ENCODE peak calls at places on chromosomes 4 and X, in six cellular contexts. One of them, this sample, is unnamed.

GRCh38 chr4:168598191-168598590 is 101.3 kb downstream of the PALLD start:
- DNase-seq in SK-N-SH: no peak
- DNase-seq in GM23248: peak
- DNase-seq in OCI-LY7: no peak
- DNase-seq in PC-3: no peak
- DNase-seq in GM23338: no peak
- DNase-seq in this sample: no peak

GRCh38 chr4:95212692-95213091 is 336.1 kb downstream of the UNC5C start:
- DNase-seq in GM23248: no peak
- DNase-seq in GM23338: no peak
- DNase-seq in PC-3: no peak
- DNase-seq in OCI-LY7: no peak
- DNase-seq in SK-N-SH: no peak
- DNase-seq in this sample: no peak

GRCh38 chrX:10483191-10483808 is 137.1 kb downstream of the MID1 start:
- DNase-seq in PC-3: no peak
- DNase-seq in GM23338: no peak
- DNase-seq in GM23248: no peak
- DNase-seq in SK-N-SH: no peak
- DNase-seq in OCI-LY7: no peak
- DNase-seq in this sample: no peak

GRCh38 chr4:169649545-169650226 is 29.3 kb downstream of the CLCN3 start:
- DNase-seq in OCI-LY7: no peak
- DNase-seq in GM23338: no peak
- DNase-seq in GM23248: no peak
- DNase-seq in SK-N-SH: no peak
- DNase-seq in PC-3: no peak
- DNase-seq in this sample: no peak

GRCh38 chrX:3712870-3713224 is 602 bp downstream of the PRKX start:
- DNase-seq in OCI-LY7: no peak
- DNase-seq in GM23248: no peak
- DNase-seq in SK-N-SH: no peak
- DNase-seq in GM23338: no peak
- DNase-seq in PC-3: peak
- DNase-seq in this sample: no peak

GRCh38 chr4:11603594-11604194 is 175.0 kb upstream of the HS3ST1 start:
- DNase-seq in OCI-LY7: no peak
- DNase-seq in GM23248: no peak
- DNase-seq in PC-3: no peak
- DNase-seq in GM23338: peak
- DNase-seq in SK-N-SH: no peak
- DNase-seq in this sample: no peak

GRCh38 chr4:143185253-143186107 is 763 bp downstream of the USP38 start:
- DNase-seq in OCI-LY7: peak
- DNase-seq in SK-N-SH: peak
- DNase-seq in GM23338: peak
- DNase-seq in PC-3: peak
- DNase-seq in GM23248: peak
- DNase-seq in this sample: peak

GRCh38 chrX:50814701-50815476 is 895 bp upstream of the SHROOM4 start:
- DNase-seq in SK-N-SH: no peak
- DNase-seq in GM23338: no peak
- DNase-seq in OCI-LY7: no peak
- DNase-seq in PC-3: peak
- DNase-seq in GM23248: peak
- DNase-seq in this sample: no peak

GRCh38 chrX:640641-641040 is 10.1 kb downstream of the SHOX start:
- DNase-seq in GM23248: no peak
- DNase-seq in SK-N-SH: no peak
- DNase-seq in PC-3: no peak
- DNase-seq in OCI-LY7: no peak
- DNase-seq in GM23338: no peak
- DNase-seq in this sample: no peak

GRCh38 chr4:71460368-71460767 is 121.5 kb downstream of the SLC4A4 start:
- DNase-seq in OCI-LY7: no peak
- DNase-seq in PC-3: peak
- DNase-seq in SK-N-SH: no peak
- DNase-seq in GM23248: no peak
- DNase-seq in GM23338: no peak
- DNase-seq in this sample: no peak

GRCh38 chrX:38816158-38816557 is 14.9 kb downstream of the MID1IP1 start:
- DNase-seq in SK-N-SH: no peak
- DNase-seq in GM23248: no peak
- DNase-seq in OCI-LY7: no peak
- DNase-seq in GM23338: no peak
- DNase-seq in PC-3: no peak
- DNase-seq in this sample: no peak

GRCh38 chr4:176065365-176066249 is at the start of gene WDR17:
- DNase-seq in OCI-LY7: peak
- DNase-seq in PC-3: peak
- DNase-seq in GM23248: peak
- DNase-seq in GM23338: peak
- DNase-seq in SK-N-SH: peak
- DNase-seq in this sample: peak

GRCh38 chr4:145907827-145908226 is 30.8 kb downstream of the ZNF827 start:
- DNase-seq in GM23248: no peak
- DNase-seq in SK-N-SH: no peak
- DNase-seq in GM23338: no peak
- DNase-seq in OCI-LY7: no peak
- DNase-seq in PC-3: no peak
- DNase-seq in this sample: no peak

GRCh38 chrX:105618393-105619101 is 203.8 kb upstream of the NRK start:
- DNase-seq in PC-3: peak
- DNase-seq in GM23338: peak
- DNase-seq in GM23248: no peak
- DNase-seq in SK-N-SH: no peak
- DNase-seq in OCI-LY7: no peak
- DNase-seq in this sample: no peak

GRCh38 chrX:102833136-102833535 is 103.9 kb upstream of the RAB40AL start:
- DNase-seq in PC-3: peak
- DNase-seq in SK-N-SH: no peak
- DNase-seq in OCI-LY7: no peak
- DNase-seq in GM23248: peak
- DNase-seq in GM23338: peak
- DNase-seq in this sample: no peak

GRCh38 chrX:5113128-5113527 is 1115.5 kb downstream of the NLGN4X start:
- DNase-seq in SK-N-SH: no peak
- DNase-seq in PC-3: peak
- DNase-seq in GM23248: no peak
- DNase-seq in OCI-LY7: peak
- DNase-seq in GM23338: peak
- DNase-seq in this sample: peak

GRCh38 chrX:102067966-102068723 is 57.3 kb upstream of the TCEAL2 start:
- DNase-seq in GM23338: peak
- DNase-seq in OCI-LY7: peak
- DNase-seq in GM23248: peak
- DNase-seq in PC-3: peak
- DNase-seq in SK-N-SH: peak
- DNase-seq in this sample: peak

DNA sequence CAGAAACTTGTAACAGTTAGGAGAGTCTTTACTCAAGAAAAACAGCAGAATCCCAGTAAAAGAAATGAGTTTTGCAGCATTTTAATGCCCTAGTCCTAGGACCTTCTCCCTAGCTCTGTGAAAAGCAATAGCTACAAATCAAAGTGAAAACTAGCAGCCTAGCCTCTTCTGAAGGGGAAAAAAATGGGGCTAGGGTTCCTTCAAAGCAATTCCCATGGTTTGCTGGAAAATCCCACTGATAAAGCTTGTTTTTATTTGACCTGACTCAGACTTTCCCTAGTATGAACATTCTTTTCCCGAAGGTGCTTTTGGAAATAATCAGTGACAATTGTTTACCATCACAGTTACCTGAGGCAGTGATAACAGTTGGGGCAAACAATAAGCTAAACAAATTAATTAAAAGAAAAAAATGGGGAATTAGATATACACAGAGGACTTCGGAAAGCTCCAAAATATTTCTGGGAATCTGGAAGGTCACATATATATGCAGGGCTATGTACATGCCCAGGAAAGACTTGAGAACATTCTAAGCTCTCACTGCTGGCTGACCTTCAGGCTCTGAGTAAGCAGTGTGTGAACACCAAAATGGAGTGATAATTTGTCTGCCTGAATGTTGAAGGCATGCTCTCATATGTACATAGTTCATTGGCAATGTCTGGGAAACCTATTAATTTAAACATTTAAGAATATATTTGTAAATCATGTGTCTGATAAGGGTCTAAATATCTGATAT is 285.9 kb downstream of the KCTD8 start:
- DNase-seq in SK-N-SH: no peak
- DNase-seq in GM23338: no peak
- DNase-seq in GM23248: no peak
- DNase-seq in OCI-LY7: no peak
- DNase-seq in PC-3: no peak
- DNase-seq in this sample: no peak
- TF ChIP-seq EZH2phosphoT487 in SK-N-SH: no peak
- TF ChIP-seq EZH2phosphoT487 in GM23338: no peak
- TF ChIP-seq EZH2phosphoT487 in GM23248: no peak
- TF ChIP-seq EZH2phosphoT487 in OCI-LY7: no peak
- TF ChIP-seq EZH2phosphoT487 in PC-3: no peak
- TF ChIP-seq EZH2phosphoT487 in this sample: no peak

GRCh38 chr4:165787516-165788274 is 85.3 kb upstream of the TLL1 start:
- DNase-seq in SK-N-SH: no peak
- DNase-seq in GM23338: no peak
- DNase-seq in OCI-LY7: no peak
- DNase-seq in PC-3: no peak
- DNase-seq in GM23248: no peak
- DNase-seq in this sample: peak
- TF ChIP-seq EZH2phosphoT487 in SK-N-SH: no peak
- TF ChIP-seq EZH2phosphoT487 in GM23338: no peak
- TF ChIP-seq EZH2phosphoT487 in OCI-LY7: no peak
- TF ChIP-seq EZH2phosphoT487 in PC-3: no peak
- TF ChIP-seq EZH2phosphoT487 in GM23248: no peak
- TF ChIP-seq EZH2phosphoT487 in this sample: no peak

GRCh38 chr4:107600456-107600855 is 119.6 kb downstream of the PAPSS1 start:
- DNase-seq in OCI-LY7: no peak
- DNase-seq in SK-N-SH: no peak
- DNase-seq in GM23338: peak
- DNase-seq in GM23248: peak
- DNase-seq in PC-3: no peak
- DNase-seq in this sample: no peak
- TF ChIP-seq EZH2phosphoT487 in OCI-LY7: no peak
- TF ChIP-seq EZH2phosphoT487 in SK-N-SH: no peak
- TF ChIP-seq EZH2phosphoT487 in GM23338: no peak
- TF ChIP-seq EZH2phosphoT487 in GM23248: no peak
- TF ChIP-seq EZH2phosphoT487 in PC-3: no peak
- TF ChIP-seq EZH2phosphoT487 in this sample: no peak

DNA sequence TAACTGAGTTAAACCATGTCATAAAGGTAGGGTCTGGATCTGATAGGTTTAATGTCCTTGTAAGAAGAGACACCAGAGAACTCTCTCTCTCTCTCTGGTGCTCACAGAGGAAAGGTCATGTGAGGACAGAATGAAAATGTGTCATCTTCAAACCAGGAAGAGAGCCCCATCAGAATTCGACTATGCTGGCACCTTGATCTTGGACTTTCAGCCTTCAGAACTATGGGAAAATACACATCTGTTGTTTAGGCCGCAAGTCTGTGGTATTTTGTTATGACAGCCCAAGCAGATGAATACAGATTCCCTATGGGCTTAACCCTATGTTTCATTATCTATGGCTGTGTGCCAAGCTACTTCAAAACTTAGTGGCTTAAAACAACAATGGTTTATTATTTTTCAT is 105.5 kb upstream of the DDIT4L start:
- DNase-seq in GM23338: no peak
- DNase-seq in SK-N-SH: no peak
- DNase-seq in GM23248: peak
- DNase-seq in OCI-LY7: no peak
- DNase-seq in PC-3: no peak
- DNase-seq in this sample: no peak
- TF ChIP-seq EZH2phosphoT487 in GM23338: no peak
- TF ChIP-seq EZH2phosphoT487 in SK-N-SH: no peak
- TF ChIP-seq EZH2phosphoT487 in GM23248: no peak
- TF ChIP-seq EZH2phosphoT487 in OCI-LY7: no peak
- TF ChIP-seq EZH2phosphoT487 in PC-3: no peak
- TF ChIP-seq EZH2phosphoT487 in this sample: no peak

GRCh38 chrX:15643786-15644559 is 20.6 kb downstream of the CLTRN start:
- DNase-seq in GM23338: no peak
- DNase-seq in OCI-LY7: no peak
- DNase-seq in SK-N-SH: no peak
- DNase-seq in GM23248: no peak
- DNase-seq in PC-3: no peak
- DNase-seq in this sample: no peak

GRCh38 chrX:15645266-15645665 is 19.3 kb downstream of the CLTRN start:
- DNase-seq in SK-N-SH: no peak
- DNase-seq in PC-3: peak
- DNase-seq in GM23248: no peak
- DNase-seq in GM23338: peak
- DNase-seq in OCI-LY7: no peak
- DNase-seq in this sample: no peak

GRCh38 chrX:15646031-15646430 is 18.6 kb downstream of the CLTRN start:
- DNase-seq in SK-N-SH: no peak
- DNase-seq in GM23248: no peak
- DNase-seq in OCI-LY7: no peak
- DNase-seq in PC-3: no peak
- DNase-seq in GM23338: no peak
- DNase-seq in this sample: no peak

GRCh38 chrX:15644560-15644872 is 20.1 kb downstream of the CLTRN start:
- DNase-seq in OCI-LY7: no peak
- DNase-seq in PC-3: no peak
- DNase-seq in GM23338: no peak
- DNase-seq in GM23248: no peak
- DNase-seq in SK-N-SH: no peak
- DNase-seq in this sample: no peak

GRCh38 chrX:15646543-15646942 is 18.1 kb downstream of the CLTRN start:
- DNase-seq in OCI-LY7: no peak
- DNase-seq in PC-3: no peak
- DNase-seq in SK-N-SH: peak
- DNase-seq in GM23248: no peak
- DNase-seq in GM23338: no peak
- DNase-seq in this sample: no peak
- TF ChIP-seq EZH2phosphoT487 in OCI-LY7: no peak
- TF ChIP-seq EZH2phosphoT487 in PC-3: no peak
- TF ChIP-seq EZH2phosphoT487 in SK-N-SH: no peak
- TF ChIP-seq EZH2phosphoT487 in GM23248: no peak
- TF ChIP-seq EZH2phosphoT487 in GM23338: no peak
- TF ChIP-seq EZH2phosphoT487 in this sample: no peak

DNA sequence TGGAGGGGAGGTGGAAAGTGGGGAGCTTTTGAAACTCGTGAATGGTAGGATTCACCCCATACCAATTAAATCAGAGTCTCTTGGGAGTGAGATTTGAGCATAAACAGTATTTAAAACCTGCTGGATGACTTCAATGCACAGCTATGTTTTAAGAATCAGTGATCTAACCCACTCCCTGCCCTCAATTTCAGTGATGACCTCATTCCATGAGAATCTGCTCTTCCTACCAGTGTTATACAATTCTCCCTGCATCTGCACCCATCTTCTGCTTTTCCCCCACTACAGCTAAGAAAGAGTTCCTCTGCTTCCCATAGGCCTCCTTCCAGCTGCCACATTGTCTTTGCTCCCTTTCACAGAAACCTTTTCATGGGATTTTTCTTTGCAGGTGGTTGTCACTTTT is 18.3 kb upstream of the H2AZ1 start:
- DNase-seq in OCI-LY7: no peak
- DNase-seq in GM23338: peak
- DNase-seq in PC-3: peak
- DNase-seq in SK-N-SH: no peak
- DNase-seq in GM23248: peak
- DNase-seq in this sample: no peak
- TF ChIP-seq EZH2phosphoT487 in OCI-LY7: no peak
- TF ChIP-seq EZH2phosphoT487 in GM23338: no peak
- TF ChIP-seq EZH2phosphoT487 in PC-3: no peak
- TF ChIP-seq EZH2phosphoT487 in SK-N-SH: no peak
- TF ChIP-seq EZH2phosphoT487 in GM23248: no peak
- TF ChIP-seq EZH2phosphoT487 in this sample: no peak